ENCODE peak calls at places on chromosomes 3 and 15, in five cellular contexts. D, P, L, B and W are unnamed samples. For H3K4me1 and H3K9me3, the result is how much of the 10 kb centered on the place peaks cover.

GRCh38 chr3:151593923-151594322 is 133.1 kb upstream of the IGSF10 start:
- DNase-seq in D (no peak), P (no peak), L (no peak), B (no peak), W (no peak)

GRCh38 chr3:100354850-100355249 is 20.3 kb downstream of the NIT2 start:
- DNase-seq in D (no peak), P (no peak), L (no peak), B (no peak), W (no peak)

GRCh38 chr15:69820819-69821218 is 276.9 kb downstream of the TLE3 start:
- DNase-seq in D (no peak), P (no peak), L (no peak), B (no peak), W (peak)

GRCh38 chr15:47294765-47295259 is 422.5 kb upstream of the SEMA6D start:
- DNase-seq in D (no peak), P (no peak), L (no peak), B (no peak), W (no peak)

GRCh38 chr15:22845289-22845900 is 6.9 kb downstream of the NIPA2 start:
- DNase-seq in D (no peak), P (no peak), L (no peak), B (no peak), W (no peak)

GRCh38 chr15:78033864-78034263 is 43.6 kb downstream of the TBC1D2B start:
- DNase-seq in D (no peak), P (no peak), L (no peak), B (no peak), W (no peak)

GRCh38 chr3:38650248-38650940 is 907 bp upstream of the SCN5A start:
- DNase-seq in D (no peak), P (no peak), L (no peak), B (no peak), W (no peak)

GRCh38 chr3:129058441-129059194 is 2.0 kb upstream of the GP9 start:
- DNase-seq in D (no peak), P (no peak), L (no peak), B (peak), W (no peak)

GRCh38 chr15:101092186-101092866 is 159.5 kb downstream of the CHSY1 start:
- DNase-seq in D (no peak), P (no peak), L (no peak), B (no peak), W (no peak)

GRCh38 chr15:73809728-73810501 is 56.8 kb upstream of the INSYN1 start:
- DNase-seq in D (no peak), P (peak), L (no peak), B (no peak), W (no peak)

GRCh38 chr3:11539218-11539617 is 104.5 kb downstream of the VGLL4 start:
- DNase-seq in D (no peak), P (no peak), L (no peak), B (no peak), W (no peak)

GRCh38 chr3:24142127-24142526 is 197.0 kb downstream of the NR1D2 start:
- DNase-seq in D (no peak), P (no peak), L (no peak), B (no peak), W (no peak)

GRCh38 chr3:194323785-194324735 is 27.1 kb downstream of the CPN2 start:
- DNase-seq in D (peak), P (peak), L (peak), B (peak), W (peak)

GRCh38 chr15:36757189-36757814 is 177.9 kb downstream of the CDIN1 start:
- DNase-seq in D (no peak), P (no peak), L (no peak), B (no peak), W (no peak)

GRCh38 chr3:172287811-172288477 is 160.3 kb downstream of the GHSR start:
- DNase-seq in D (no peak), P (no peak), L (no peak), B (no peak), W (no peak)

GRCh38 chr3:80994085-80994665 is 767.3 kb downstream of the GBE1 start:
- DNase-seq in D (no peak), P (no peak), L (no peak), B (no peak), W (no peak)

GRCh38 chr15:56036546-56037067 is 43.2 kb upstream of the NEDD4 start:
- DNase-seq in D (no peak), P (no peak), L (no peak), B (no peak), W (no peak)

GRCh38 chr3:9397331-9397910 is at the start of gene SETD5:
- DNase-seq in D (peak), P (peak), L (peak), B (peak), W (peak)

GRCh38 chr3:151925876-151926275 is 52.4 kb downstream of the SUCNR1 start:
- DNase-seq in D (peak), P (no peak), L (no peak), B (no peak), W (peak)

GRCh38 chr3:64730651-64731050 is 42.9 kb upstream of the ADAMTS9 start:
- DNase-seq in D (no peak), P (peak), L (no peak), B (no peak), W (no peak)

GRCh38 chr15:55267401-55268053 is 22.1 kb downstream of the RAB27A start:
- DNase-seq in D (no peak), P (peak), L (peak), B (peak), W (peak)

GRCh38 chr3:184261270-184262165 is at the start of gene CAMK2N2:
- DNase-seq in D (peak), P (peak), L (peak), B (peak), W (peak)

GRCh38 chr15:47674576-47675232 is 42.6 kb upstream of the SEMA6D start:
- DNase-seq in D (no peak), P (no peak), L (no peak), B (no peak), W (no peak)

GRCh38 chr15:37053070-37053653 is 47.2 kb downstream of the MEIS2 start:
- DNase-seq in D (no peak), P (no peak), L (no peak), B (no peak), W (no peak)

GRCh38 chr3:120726784-120727183 is 15.5 kb downstream of the RABL3 start:
- DNase-seq in D (no peak), P (no peak), L (no peak), B (no peak), W (peak)

GRCh38 chr3:42778644-42779043 is 5.6 kb upstream of the CCDC13 start:
- DNase-seq in D (no peak), P (peak), L (no peak), B (no peak), W (no peak)

GRCh38 chr3:128874481-128875180 is 4.8 kb upstream of the ACAD9 start:
- DNase-seq in D (no peak), P (no peak), L (no peak), B (no peak), W (no peak)

GRCh38 chr3:136105044-136105443 is 91.1 kb downstream of the MSL2 start:
- DNase-seq in D (no peak), P (no peak), L (no peak), B (no peak), W (no peak)

GRCh38 chr3:87228316-87228715 is 1.2 kb downstream of the CHMP2B start:
- DNase-seq in D (peak), P (no peak), L (no peak), B (no peak), W (no peak)

GRCh38 chr3:22089284-22089683 is 338.3 kb upstream of the ZNF385D start:
- DNase-seq in D (no peak), P (no peak), L (no peak), B (no peak), W (no peak)

GRCh38 chr15:66847565-66847991 is 145.5 kb downstream of the SMAD6 start:
- DNase-seq in D (no peak), P (no peak), L (no peak), B (no peak), W (no peak)

GRCh38 chr3:64398431-64398830 is 173.2 kb upstream of the PRICKLE2 start:
- DNase-seq in D (no peak), P (no peak), L (no peak), B (no peak), W (no peak)

GRCh38 chr3:167198949-167199348 is 181.1 kb downstream of the ZBBX start:
- DNase-seq in D (no peak), P (no peak), L (no peak), B (no peak), W (no peak)

GRCh38 chr3:83849331-83849730 is 1109.5 kb upstream of the CADM2 start:
- DNase-seq in D (no peak), P (no peak), L (no peak), B (no peak), W (no peak)

GRCh38 chr3:112623717-112624116 is 17.2 kb downstream of the CCDC80 start:
- DNase-seq in D (peak), P (no peak), L (no peak), B (no peak), W (no peak)

DNA sequence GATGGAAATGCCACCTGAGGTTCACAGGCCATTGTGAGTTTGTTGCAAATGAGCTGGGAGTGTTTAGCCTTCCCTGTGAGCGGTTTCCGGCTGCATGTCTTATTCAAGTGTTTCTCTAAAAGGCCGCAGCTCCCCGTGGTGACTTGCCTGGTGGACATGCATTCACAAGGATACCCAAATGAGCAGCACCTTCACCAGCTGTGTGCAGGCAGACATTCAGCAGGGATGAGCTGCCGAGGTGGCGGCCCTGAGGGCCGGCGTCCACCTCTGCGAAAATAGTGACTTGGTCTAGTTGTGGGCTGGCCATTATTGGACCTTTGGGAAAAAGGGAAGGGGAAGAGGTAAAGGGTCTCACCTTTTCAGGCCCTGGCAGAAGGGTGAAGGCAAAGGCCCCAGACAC is 23.4 kb downstream of the SPSB4 start:
- DNase-seq in D (no peak), P (no peak), L (no peak), B (no peak), W (no peak)
- H3K4me1 ChIP-seq in D (under half), P (under half), L (under half), B (under half), W (under half)

GRCh38 chr3:68173230-68173629 is 518.8 kb upstream of the SUCLG2 start:
- DNase-seq in D (no peak), P (no peak), L (no peak), B (no peak), W (no peak)
- H3K9me3 ChIP-seq in D (under half), P (under half), L (under half), B (under half), W (under half)

GRCh38 chr15:90953947-90954711 is 555 bp upstream of the RCCD1 start:
- DNase-seq in D (no peak), P (no peak), L (no peak), B (no peak), W (no peak)
- H3K27ac ChIP-seq in D (no peak), P (no peak), L (no peak), B (peak), W (no peak)

DNA sequence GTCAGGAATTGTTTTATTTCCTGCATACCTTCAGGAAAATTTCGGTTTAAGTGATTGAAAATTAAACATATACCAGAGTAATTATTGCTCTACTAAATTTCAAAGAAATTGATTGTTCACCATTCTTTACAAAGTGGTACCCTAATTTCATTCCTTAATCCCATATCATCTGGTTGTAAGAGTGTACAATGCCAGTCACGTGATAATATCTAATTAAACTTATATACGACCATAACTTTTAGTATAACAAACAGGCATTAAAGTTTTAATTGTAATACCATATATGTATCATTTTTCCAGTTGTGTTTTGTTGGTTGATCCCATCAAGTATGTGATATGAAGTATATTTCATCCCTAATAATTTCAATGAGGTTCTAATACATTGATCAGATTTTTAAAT is 74.8 kb upstream of the PLSCR5 start:
- DNase-seq in D (no peak), P (no peak), L (no peak), B (no peak), W (no peak)
- H3K4me1 ChIP-seq in D (under half), P (under half), L (under half), B (under half), W (under half)

GRCh38 chr3:149833241-149833640 is 20.2 kb downstream of the RNF13 start:
- DNase-seq in D (no peak), P (no peak), L (no peak), B (no peak), W (no peak)
- H3K9me3 ChIP-seq in D (under half), P (under half), L (under half), B (under half), W (under half)

GRCh38 chr15:35547775-35548364 is 1.9 kb upstream of the DPH6 start:
- DNase-seq in D (no peak), P (no peak), L (no peak), B (no peak), W (no peak)
- H3K27ac ChIP-seq in D (no peak), P (no peak), L (no peak), B (no peak), W (no peak)

DNA sequence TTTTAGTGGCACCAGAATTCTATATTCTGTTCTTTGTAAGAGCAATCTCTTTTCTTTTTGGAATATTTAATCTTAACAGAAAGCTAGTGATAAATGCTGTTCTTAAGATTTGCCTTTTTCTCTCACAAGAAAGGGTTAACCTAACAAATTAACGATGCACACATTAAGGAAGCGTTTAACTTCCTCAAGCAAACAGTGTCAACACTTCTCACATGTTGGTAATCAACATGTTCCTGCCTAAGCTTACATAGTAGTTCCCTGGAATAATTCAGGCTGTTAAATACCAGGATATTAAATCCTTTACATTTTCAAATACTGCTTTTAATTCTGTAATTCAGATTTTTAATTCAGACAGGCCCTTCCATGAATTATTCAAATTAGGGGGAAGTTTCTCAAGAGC is 67.4 kb upstream of the RPL35A start:
- DNase-seq in D (no peak), P (no peak), L (no peak), B (no peak), W (no peak)
- H3K4me1 ChIP-seq in D (under half), P (under half), L (under half), B (under half), W (under half)